ENCODE peak calls at places on chromosomes 16 and 17, in four cellular contexts. R, K, L and G are unnamed samples.

GRCh38 chr17:6239237-6239798 is 169.1 kb downstream of the WSCD1 start:
- DNase-seq in R (no peak), K (no peak), L (no peak), G (no peak)

GRCh38 chr17:48310748-48311213 is 119.2 kb downstream of the SKAP1 start:
- DNase-seq in R (no peak), K (no peak), L (no peak), G (no peak)

GRCh38 chr16:7443966-7444365 is 111.3 kb downstream of the RBFOX1 start:
- DNase-seq in R (no peak), K (no peak), L (no peak), G (no peak)

GRCh38 chr16:49834496-49835009 is 21.4 kb downstream of the ZNF423 start:
- DNase-seq in R (no peak), K (no peak), L (peak; percentile 87), G (no peak)

GRCh38 chr17:79027925-79028491 is 4.0 kb downstream of the C1QTNF1 start:
- DNase-seq in R (no peak), K (no peak), L (peak; percentile 71), G (no peak)

GRCh38 chr16:56041556-56042140 is 149.6 kb upstream of the GNAO1 start:
- DNase-seq in R (peak; percentile 24), K (peak; percentile 37), L (no peak), G (peak; percentile 29)

GRCh38 chr17:73826872-73827228 is 182.6 kb upstream of the SDK2 start:
- DNase-seq in R (no peak), K (no peak), L (no peak), G (no peak)

GRCh38 chr16:66472961-66473610 is 46.0 kb downstream of the BEAN1 start:
- DNase-seq in R (no peak), K (no peak), L (peak; percentile 58), G (no peak)

GRCh38 chr17:41835800-41836549 is at the start of gene NT5C3B:
- DNase-seq in R (peak; percentile 78), K (peak; percentile 66), L (peak; percentile 82), G (peak; percentile 92)

GRCh38 chr17:79941088-79942010 is 94.3 kb downstream of the TBC1D16 start:
- DNase-seq in R (no peak), K (no peak), L (peak; percentile 60), G (no peak)

GRCh38 chr17:68289473-68289872 is 1.5 kb downstream of the SLC16A6 start:
- DNase-seq in R (no peak), K (no peak), L (no peak), G (peak; percentile 6)

GRCh38 chr17:80538484-80538883 is 6.2 kb upstream of the RPTOR start:
- DNase-seq in R (no peak), K (no peak), L (no peak), G (peak; percentile 9)

GRCh38 chr17:73042809-73043685 is 49.4 kb downstream of the SLC39A11 start:
- DNase-seq in R (no peak), K (no peak), L (no peak), G (no peak)

GRCh38 chr17:43665038-43665386 is 3.3 kb upstream of the MEOX1 start:
- DNase-seq in R (no peak), K (no peak), L (no peak), G (no peak)

GRCh38 chr17:73493212-73493814 is 150.9 kb downstream of the SDK2 start:
- DNase-seq in R (no peak), K (no peak), L (no peak), G (no peak)

GRCh38 chr17:79301469-79301868 is 226.8 kb downstream of the ENGASE start:
- DNase-seq in R (no peak), K (no peak), L (no peak), G (no peak)

GRCh38 chr17:13323990-13324389 is 277.7 kb downstream of the HS3ST3A1 start:
- DNase-seq in R (no peak), K (no peak), L (no peak), G (no peak)

GRCh38 chr16:26598061-26598460 is 468.7 kb upstream of the C16orf82 start:
- DNase-seq in R (no peak), K (no peak), L (no peak), G (no peak)

GRCh38 chr16:84789431-84789830 is 30.4 kb upstream of the CRISPLD2 start:
- DNase-seq in R (no peak), K (no peak), L (peak; percentile 57), G (no peak)

GRCh38 chr17:15919466-15919865 is 25.5 kb upstream of the ADORA2B start:
- DNase-seq in R (no peak), K (no peak), L (no peak), G (no peak)

GRCh38 chr16:78317871-78318270 is 218.4 kb downstream of the WWOX start:
- DNase-seq in R (no peak), K (no peak), L (no peak), G (no peak)

GRCh38 chr17:68184816-68185436 is 62.9 kb upstream of the AMZ2 start:
- DNase-seq in R (peak; percentile 63), K (no peak), L (no peak), G (peak; percentile 78)

GRCh38 chr17:17728550-17729251 is 47.4 kb downstream of the RAI1 start:
- DNase-seq in R (no peak), K (no peak), L (no peak), G (no peak)

GRCh38 chr16:64957246-64957645 is 164.6 kb downstream of the CDH11 start:
- DNase-seq in R (no peak), K (no peak), L (no peak), G (no peak)

GRCh38 chr17:73371285-73371684 is 59.5 kb upstream of the CDC42EP4 start:
- DNase-seq in R (no peak), K (no peak), L (no peak), G (no peak)

GRCh38 chr17:75096082-75096625 is 8.4 kb downstream of the SLC16A5 start:
- DNase-seq in R (no peak), K (peak; percentile 75), L (no peak), G (peak; percentile 31)

GRCh38 chr16:51057102-51057793 is 93.8 kb downstream of the SALL1 start:
- DNase-seq in R (no peak), K (no peak), L (no peak), G (no peak)

GRCh38 chr17:49209061-49209571 is 1.3 kb downstream of the GNGT2 start:
- DNase-seq in R (no peak), K (no peak), L (no peak), G (no peak)

GRCh38 chr17:46818319-46818928 is at the start of gene WNT3:
- DNase-seq in R (peak; percentile 67), K (no peak), L (no peak), G (peak; percentile 79)

GRCh38 chr16:13897806-13898205 is 22.1 kb upstream of the ERCC4 start:
- DNase-seq in R (no peak), K (no peak), L (no peak), G (no peak)

GRCh38 chr17:38617074-38617860 is 11.5 kb upstream of the SRCIN1 start:
- DNase-seq in R (no peak), K (no peak), L (peak; percentile 38), G (no peak)

GRCh38 chr17:12530126-12530525 is 135.6 kb upstream of the MYOCD start:
- DNase-seq in R (no peak), K (no peak), L (no peak), G (no peak)

GRCh38 chr17:32627233-32628008 is 140.6 kb downstream of the CDK5R1 start:
- DNase-seq in R (no peak), K (peak; percentile 10), L (no peak), G (no peak)

GRCh38 chr16:22052985-22053384 is 39.4 kb upstream of the VWA3A start:
- DNase-seq in R (no peak), K (no peak), L (no peak), G (no peak)

GRCh38 chr16:22053921-22054341 is 38.4 kb upstream of the VWA3A start:
- DNase-seq in R (no peak), K (no peak), L (no peak), G (no peak)

GRCh38 chr16:22050963-22051362 is 41.4 kb upstream of the VWA3A start:
- DNase-seq in R (no peak), K (no peak), L (no peak), G (no peak)

GRCh38 chr16:22054847-22055590 is 37.3 kb upstream of the VWA3A start:
- DNase-seq in R (no peak), K (no peak), L (no peak), G (no peak)

DNA sequence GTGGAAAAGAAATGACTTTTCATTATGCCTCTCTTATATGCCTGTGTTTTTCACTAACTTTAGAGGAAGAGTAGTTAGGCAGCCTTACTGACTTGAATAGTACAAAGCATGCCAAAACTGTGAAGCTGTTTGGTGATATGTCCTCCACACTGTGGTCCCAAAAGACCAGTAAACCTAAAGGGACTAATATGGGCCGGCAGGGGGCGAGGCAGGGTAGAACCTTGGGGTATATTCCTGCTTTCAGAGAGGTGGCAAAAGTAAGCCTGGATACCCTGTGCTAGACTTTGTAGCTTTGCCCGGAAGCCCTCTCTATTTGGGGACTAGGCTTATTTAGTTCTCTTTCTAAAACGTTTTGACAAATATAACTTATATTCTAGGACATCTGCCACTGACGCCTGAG is 36.5 kb upstream of the VWA3A start:
- DNase-seq in R (no peak), K (no peak), L (no peak), G (no peak)
- TF ChIP-seq CTCF in R (no peak), K (no peak), L (no peak), G (no peak)

GRCh38 chr16:89153848-89154271 is 17.7 kb upstream of the CDH15 start:
- DNase-seq in R (no peak), K (no peak), L (no peak), G (no peak)
- TF ChIP-seq CTCF in R (no peak), K (no peak), L (no peak), G (no peak)

GRCh38 chr17:7711356-7711755 is 6.2 kb upstream of the DNAH2 start:
- DNase-seq in R (no peak), K (no peak), L (no peak), G (no peak)
- TF ChIP-seq CTCF in R (no peak), K (no peak), L (no peak), G (no peak)

DNA sequence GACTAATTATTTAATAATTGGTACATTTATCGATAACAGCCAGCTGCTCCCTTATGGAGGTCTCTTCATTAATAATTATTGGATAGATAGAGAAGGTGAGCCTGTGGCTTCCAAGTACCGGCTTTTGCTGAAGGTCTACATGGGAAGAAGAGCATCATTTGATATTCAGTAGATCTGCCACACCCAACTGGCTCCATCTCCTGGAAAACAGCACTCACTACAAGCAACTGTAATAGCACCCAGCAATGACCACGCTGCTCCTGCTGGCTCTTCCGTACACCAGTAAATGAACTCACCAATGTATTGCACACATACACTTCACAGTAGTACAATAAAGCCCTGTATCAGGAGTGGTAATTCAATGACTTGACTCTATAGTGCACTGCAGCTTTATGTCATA is 19.5 kb downstream of the MARVELD3 start:
- DNase-seq in R (peak; percentile 14), K (peak; percentile 32), L (no peak), G (peak; percentile 30)
- TF ChIP-seq CTCF in R (peak; percentile 38), K (peak; percentile 25), L (no peak), G (no peak)

GRCh38 chr17:60970741-60971140 is 293.1 kb downstream of the BCAS3 start:
- DNase-seq in R (no peak), K (no peak), L (no peak), G (no peak)

GRCh38 chr17:60964160-60964559 is 286.5 kb downstream of the BCAS3 start:
- DNase-seq in R (no peak), K (no peak), L (no peak), G (no peak)

GRCh38 chr17:60971515-60972369 is 294.1 kb downstream of the BCAS3 start:
- DNase-seq in R (peak; percentile 44), K (peak; percentile 25), L (no peak), G (peak; percentile 64)

GRCh38 chr17:60969500-60970037 is 291.9 kb downstream of the BCAS3 start:
- DNase-seq in R (no peak), K (no peak), L (no peak), G (no peak)

GRCh38 chr17:60968266-60968665 is 290.6 kb downstream of the BCAS3 start:
- DNase-seq in R (no peak), K (no peak), L (no peak), G (no peak)
- TF ChIP-seq CTCF in R (no peak), K (no peak), L (no peak), G (no peak)